ENCODE peak calls at places on chromosome 12, in seven cellular contexts. H is activated CD4-positive, alpha-beta T cell treated with anti-CD3 and anti-CD28 coated beads, Interleukin-2, amount 50 U/mL, for 1 hour; Z is MCF 10A; L is T-helper 17 cell; I is left ventricle myocardium superior; F is osteocyte; S is T-helper 9 cell. T is an unnamed sample.

GRCh38 chr12:57476162-57476992 is 3.3 kb downstream of the ARHGAP9 start:
- DNase-seq in Z (no peak), F (peak), L (peak), I (peak), H (peak), S (peak), T (no peak)

GRCh38 chr12:29171421-29172258 is 22.6 kb downstream of the FAR2 start:
- DNase-seq in F (no peak), H (no peak), I (no peak), S (no peak), Z (no peak), L (no peak), T (no peak)

GRCh38 chr12:124398578-124399227 is 103.8 kb downstream of the RFLNA start:
- DNase-seq in L (no peak), Z (no peak), H (no peak), S (no peak), F (no peak), I (peak), T (peak)

GRCh38 chr12:71938728-71939385 is at the start of gene TPH2:
- DNase-seq in F (peak), S (peak), L (peak), H (peak), I (peak), Z (peak), T (peak)

GRCh38 chr12:28104893-28105864 is 85.1 kb upstream of the CCDC91 start:
- DNase-seq in I (no peak), Z (no peak), S (no peak), L (no peak), H (no peak), F (no peak), T (no peak)

GRCh38 chr12:50689437-50689836 is 74.5 kb upstream of the ATF1 start:
- DNase-seq in F (no peak), H (no peak), I (no peak), Z (no peak), S (no peak), L (no peak), T (no peak)

GRCh38 chr12:52245962-52246577 is 13.0 kb downstream of the KRT7 start:
- DNase-seq in H (no peak), F (no peak), Z (peak), S (no peak), I (no peak), L (no peak), T (no peak)

GRCh38 chr12:65526311-65526710 is 247.8 kb downstream of the MSRB3 start:
- DNase-seq in S (no peak), L (no peak), F (no peak), I (no peak), H (no peak), Z (peak), T (no peak)

GRCh38 chr12:55017421-55017820 is 2.4 kb upstream of the NEUROD4 start:
- DNase-seq in H (no peak), L (no peak), I (no peak), Z (no peak), S (no peak), F (no peak), T (no peak)

GRCh38 chr12:90773526-90773925 is 181.4 kb downstream of the CCER1 start:
- DNase-seq in L (no peak), H (no peak), Z (no peak), I (no peak), F (no peak), S (no peak), T (no peak)

GRCh38 chr12:10220398-10221077 is 7.9 kb downstream of the GABARAPL1 start:
- DNase-seq in H (no peak), S (no peak), Z (peak), I (peak), F (no peak), L (no peak), T (peak)

GRCh38 chr12:124036117-124037109 is 63.4 kb downstream of the ZNF664 start:
- DNase-seq in L (peak), Z (peak), S (peak), H (peak), F (no peak), I (peak), T (peak)